ENCODE peak calls at places on chromosomes 13 and 19, in four cellular contexts. One of them, this sample, is unnamed.

GRCh38 chr13:28819748-28820098 is 416 bp upstream of the MTUS2 start:
- DNase-seq in activated T-helper 2 cell treated with anti-CD3 and anti-CD28 coated beads, Interferon-gamma antibody, Interleukin-2, Interleukin-4, amounts not matched to agents 10 μg/mL and 5 μg/mL and 100 μg/mL, durations not matched to agents 14 hours and 24 hours and 36 hours: peak
- DNase-seq in fibroblast of lung: peak
- DNase-seq in nephron progenitor cell: peak
- DNase-seq in this sample: peak

GRCh38 chr13:77386880-77387606 is 60.1 kb upstream of the MYCBP2 start:
- DNase-seq in activated T-helper 2 cell treated with anti-CD3 and anti-CD28 coated beads, Interferon-gamma antibody, Interleukin-2, Interleukin-4, amounts not matched to agents 10 μg/mL and 5 μg/mL and 100 μg/mL, durations not matched to agents 14 hours and 24 hours and 36 hours: no peak
- DNase-seq in fibroblast of lung: peak
- DNase-seq in nephron progenitor cell: no peak
- DNase-seq in this sample: no peak

GRCh38 chr19:49809155-49809986 is 3.7 kb downstream of the FUZ start:
- DNase-seq in fibroblast of lung: peak
- DNase-seq in nephron progenitor cell: peak
- DNase-seq in activated T-helper 2 cell treated with anti-CD3 and anti-CD28 coated beads, Interferon-gamma antibody, Interleukin-2, Interleukin-4, amounts not matched to agents 10 μg/mL and 5 μg/mL and 100 μg/mL, durations not matched to agents 14 hours and 24 hours and 36 hours: peak
- DNase-seq in this sample: peak

GRCh38 chr19:40417714-40417996 is 4.5 kb upstream of the PRX start:
- DNase-seq in fibroblast of lung: no peak
- DNase-seq in activated T-helper 2 cell treated with anti-CD3 and anti-CD28 coated beads, Interferon-gamma antibody, Interleukin-2, Interleukin-4, amounts not matched to agents 10 μg/mL and 5 μg/mL and 100 μg/mL, durations not matched to agents 14 hours and 24 hours and 36 hours: no peak
- DNase-seq in nephron progenitor cell: no peak
- DNase-seq in this sample: no peak

GRCh38 chr13:27261376-27261775 is 9.3 kb upstream of the RASL11A start:
- DNase-seq in activated T-helper 2 cell treated with anti-CD3 and anti-CD28 coated beads, Interferon-gamma antibody, Interleukin-2, Interleukin-4, amounts not matched to agents 10 μg/mL and 5 μg/mL and 100 μg/mL, durations not matched to agents 14 hours and 24 hours and 36 hours: no peak
- DNase-seq in nephron progenitor cell: no peak
- DNase-seq in fibroblast of lung: no peak
- DNase-seq in this sample: no peak

GRCh38 chr19:3062165-3063105 is at the start of gene TLE5:
- DNase-seq in fibroblast of lung: no peak
- DNase-seq in activated T-helper 2 cell treated with anti-CD3 and anti-CD28 coated beads, Interferon-gamma antibody, Interleukin-2, Interleukin-4, amounts not matched to agents 10 μg/mL and 5 μg/mL and 100 μg/mL, durations not matched to agents 14 hours and 24 hours and 36 hours: peak
- DNase-seq in nephron progenitor cell: peak
- DNase-seq in this sample: peak

GRCh38 chr19:39828015-39828633 is 5.8 kb downstream of the DYRK1B start:
- DNase-seq in nephron progenitor cell: no peak
- DNase-seq in activated T-helper 2 cell treated with anti-CD3 and anti-CD28 coated beads, Interferon-gamma antibody, Interleukin-2, Interleukin-4, amounts not matched to agents 10 μg/mL and 5 μg/mL and 100 μg/mL, durations not matched to agents 14 hours and 24 hours and 36 hours: no peak
- DNase-seq in fibroblast of lung: no peak
- DNase-seq in this sample: no peak

GRCh38 chr13:34356686-34357434 is 538.9 kb downstream of the RFC3 start:
- DNase-seq in fibroblast of lung: peak
- DNase-seq in activated T-helper 2 cell treated with anti-CD3 and anti-CD28 coated beads, Interferon-gamma antibody, Interleukin-2, Interleukin-4, amounts not matched to agents 10 μg/mL and 5 μg/mL and 100 μg/mL, durations not matched to agents 14 hours and 24 hours and 36 hours: no peak
- DNase-seq in nephron progenitor cell: no peak
- DNase-seq in this sample: no peak

GRCh38 chr13:78602561-78603239 is 652 bp downstream of the POU4F1 start:
- DNase-seq in activated T-helper 2 cell treated with anti-CD3 and anti-CD28 coated beads, Interferon-gamma antibody, Interleukin-2, Interleukin-4, amounts not matched to agents 10 μg/mL and 5 μg/mL and 100 μg/mL, durations not matched to agents 14 hours and 24 hours and 36 hours: no peak
- DNase-seq in nephron progenitor cell: no peak
- DNase-seq in fibroblast of lung: no peak
- DNase-seq in this sample: no peak

GRCh38 chr13:98523455-98524102 is 53.3 kb downstream of the STK24 start:
- DNase-seq in nephron progenitor cell: no peak
- DNase-seq in activated T-helper 2 cell treated with anti-CD3 and anti-CD28 coated beads, Interferon-gamma antibody, Interleukin-2, Interleukin-4, amounts not matched to agents 10 μg/mL and 5 μg/mL and 100 μg/mL, durations not matched to agents 14 hours and 24 hours and 36 hours: no peak
- DNase-seq in fibroblast of lung: no peak
- DNase-seq in this sample: no peak

GRCh38 chr13:73722120-73722519 is 412.1 kb downstream of the KLF12 start:
- DNase-seq in fibroblast of lung: peak
- DNase-seq in nephron progenitor cell: no peak
- DNase-seq in activated T-helper 2 cell treated with anti-CD3 and anti-CD28 coated beads, Interferon-gamma antibody, Interleukin-2, Interleukin-4, amounts not matched to agents 10 μg/mL and 5 μg/mL and 100 μg/mL, durations not matched to agents 14 hours and 24 hours and 36 hours: no peak
- DNase-seq in this sample: no peak

GRCh38 chr19:16336571-16336970 is 11.9 kb downstream of the KLF2 start:
- DNase-seq in nephron progenitor cell: no peak
- DNase-seq in activated T-helper 2 cell treated with anti-CD3 and anti-CD28 coated beads, Interferon-gamma antibody, Interleukin-2, Interleukin-4, amounts not matched to agents 10 μg/mL and 5 μg/mL and 100 μg/mL, durations not matched to agents 14 hours and 24 hours and 36 hours: no peak
- DNase-seq in fibroblast of lung: peak
- DNase-seq in this sample: no peak

GRCh38 chr13:41565221-41565620 is 107.9 kb downstream of the RGCC start:
- DNase-seq in activated T-helper 2 cell treated with anti-CD3 and anti-CD28 coated beads, Interferon-gamma antibody, Interleukin-2, Interleukin-4, amounts not matched to agents 10 μg/mL and 5 μg/mL and 100 μg/mL, durations not matched to agents 14 hours and 24 hours and 36 hours: no peak
- DNase-seq in fibroblast of lung: peak
- DNase-seq in nephron progenitor cell: no peak
- DNase-seq in this sample: no peak

GRCh38 chr19:29620931-29621351 is 14.9 kb downstream of the POP4 start:
- DNase-seq in activated T-helper 2 cell treated with anti-CD3 and anti-CD28 coated beads, Interferon-gamma antibody, Interleukin-2, Interleukin-4, amounts not matched to agents 10 μg/mL and 5 μg/mL and 100 μg/mL, durations not matched to agents 14 hours and 24 hours and 36 hours: peak
- DNase-seq in nephron progenitor cell: no peak
- DNase-seq in fibroblast of lung: no peak
- DNase-seq in this sample: no peak

GRCh38 chr19:48346161-48346560 is 17.6 kb downstream of the TMEM143 start:
- DNase-seq in fibroblast of lung: no peak
- DNase-seq in activated T-helper 2 cell treated with anti-CD3 and anti-CD28 coated beads, Interferon-gamma antibody, Interleukin-2, Interleukin-4, amounts not matched to agents 10 μg/mL and 5 μg/mL and 100 μg/mL, durations not matched to agents 14 hours and 24 hours and 36 hours: no peak
- DNase-seq in nephron progenitor cell: no peak
- DNase-seq in this sample: no peak

GRCh38 chr19:16281743-16282142 is 42.9 kb upstream of the KLF2 start:
- DNase-seq in fibroblast of lung: no peak
- DNase-seq in activated T-helper 2 cell treated with anti-CD3 and anti-CD28 coated beads, Interferon-gamma antibody, Interleukin-2, Interleukin-4, amounts not matched to agents 10 μg/mL and 5 μg/mL and 100 μg/mL, durations not matched to agents 14 hours and 24 hours and 36 hours: no peak
- DNase-seq in nephron progenitor cell: no peak
- DNase-seq in this sample: no peak

GRCh38 chr19:6735181-6735891 is 2.0 kb downstream of the GPR108 start:
- DNase-seq in activated T-helper 2 cell treated with anti-CD3 and anti-CD28 coated beads, Interferon-gamma antibody, Interleukin-2, Interleukin-4, amounts not matched to agents 10 μg/mL and 5 μg/mL and 100 μg/mL, durations not matched to agents 14 hours and 24 hours and 36 hours: no peak
- DNase-seq in fibroblast of lung: no peak
- DNase-seq in nephron progenitor cell: no peak
- DNase-seq in this sample: no peak

GRCh38 chr19:46631481-46631880 is 4.5 kb downstream of the GNG8 start:
- DNase-seq in nephron progenitor cell: no peak
- DNase-seq in activated T-helper 2 cell treated with anti-CD3 and anti-CD28 coated beads, Interferon-gamma antibody, Interleukin-2, Interleukin-4, amounts not matched to agents 10 μg/mL and 5 μg/mL and 100 μg/mL, durations not matched to agents 14 hours and 24 hours and 36 hours: no peak
- DNase-seq in fibroblast of lung: peak
- DNase-seq in this sample: no peak

GRCh38 chr13:76846363-76846762 is 39.8 kb downstream of the KCTD12 start:
- DNase-seq in fibroblast of lung: no peak
- DNase-seq in activated T-helper 2 cell treated with anti-CD3 and anti-CD28 coated beads, Interferon-gamma antibody, Interleukin-2, Interleukin-4, amounts not matched to agents 10 μg/mL and 5 μg/mL and 100 μg/mL, durations not matched to agents 14 hours and 24 hours and 36 hours: no peak
- DNase-seq in nephron progenitor cell: no peak
- DNase-seq in this sample: no peak

GRCh38 chr13:36674337-36675212 is 755 bp downstream of the SERTM1 start:
- DNase-seq in activated T-helper 2 cell treated with anti-CD3 and anti-CD28 coated beads, Interferon-gamma antibody, Interleukin-2, Interleukin-4, amounts not matched to agents 10 μg/mL and 5 μg/mL and 100 μg/mL, durations not matched to agents 14 hours and 24 hours and 36 hours: no peak
- DNase-seq in nephron progenitor cell: peak
- DNase-seq in fibroblast of lung: no peak
- DNase-seq in this sample: no peak

GRCh38 chr19:996051-996838 is 4.0 kb upstream of the GRIN3B start:
- DNase-seq in fibroblast of lung: peak
- DNase-seq in nephron progenitor cell: peak
- DNase-seq in activated T-helper 2 cell treated with anti-CD3 and anti-CD28 coated beads, Interferon-gamma antibody, Interleukin-2, Interleukin-4, amounts not matched to agents 10 μg/mL and 5 μg/mL and 100 μg/mL, durations not matched to agents 14 hours and 24 hours and 36 hours: peak
- DNase-seq in this sample: peak

GRCh38 chr19:16327501-16327900 is 2.9 kb downstream of the KLF2 start:
- DNase-seq in fibroblast of lung: no peak
- DNase-seq in nephron progenitor cell: no peak
- DNase-seq in activated T-helper 2 cell treated with anti-CD3 and anti-CD28 coated beads, Interferon-gamma antibody, Interleukin-2, Interleukin-4, amounts not matched to agents 10 μg/mL and 5 μg/mL and 100 μg/mL, durations not matched to agents 14 hours and 24 hours and 36 hours: no peak
- DNase-seq in this sample: no peak

GRCh38 chr13:98214008-98214643 is 37.1 kb upstream of the RNF113B start:
- DNase-seq in activated T-helper 2 cell treated with anti-CD3 and anti-CD28 coated beads, Interferon-gamma antibody, Interleukin-2, Interleukin-4, amounts not matched to agents 10 μg/mL and 5 μg/mL and 100 μg/mL, durations not matched to agents 14 hours and 24 hours and 36 hours: no peak
- DNase-seq in nephron progenitor cell: peak
- DNase-seq in fibroblast of lung: peak
- DNase-seq in this sample: peak

GRCh38 chr19:30376826-30377425 is 4.7 kb downstream of the ZNF536 start:
- DNase-seq in nephron progenitor cell: no peak
- DNase-seq in activated T-helper 2 cell treated with anti-CD3 and anti-CD28 coated beads, Interferon-gamma antibody, Interleukin-2, Interleukin-4, amounts not matched to agents 10 μg/mL and 5 μg/mL and 100 μg/mL, durations not matched to agents 14 hours and 24 hours and 36 hours: no peak
- DNase-seq in fibroblast of lung: no peak
- DNase-seq in this sample: no peak

GRCh38 chr13:38376551-38376950 is 26.9 kb downstream of the UFM1 start:
- DNase-seq in nephron progenitor cell: no peak
- DNase-seq in fibroblast of lung: no peak
- DNase-seq in activated T-helper 2 cell treated with anti-CD3 and anti-CD28 coated beads, Interferon-gamma antibody, Interleukin-2, Interleukin-4, amounts not matched to agents 10 μg/mL and 5 μg/mL and 100 μg/mL, durations not matched to agents 14 hours and 24 hours and 36 hours: no peak
- DNase-seq in this sample: no peak

This sample was measured in pancreas.